ENCODE peak calls at places on chromosome 22, in ten cellular contexts. G is cardiac fibroblast, F is skeletal muscle cell, U is suprapubic skin, O is fibroblast of the aortic adventitia, Q is OCI-LY7, L is ovary, C is AG04450, N is fibroblast of pulmonary artery, Z is cardiac muscle cell. V is an unnamed sample.

GRCh38 chr22:35386670-35387288 is 5.9 kb downstream of the HMOX1 start:
- DNase-seq in G (no peak), F (no peak), U (no peak), O (no peak), Q (no peak), L (no peak), C (no peak), N (no peak), Z (no peak), V (no peak)

GRCh38 chr22:20964090-20964798 is 2.8 kb upstream of the AIFM3 start:
- DNase-seq in G (no peak), F (no peak), U (no peak), O (no peak), Q (no peak), L (no peak), C (no peak), N (no peak), Z (no peak), V (no peak)

GRCh38 chr22:19554834-19555404 is 30.7 kb upstream of the CLDN5 start:
- DNase-seq in G (peak), F (no peak), U (peak), O (peak), Q (no peak), L (no peak), C (no peak), N (peak), Z (peak), V (no peak)

GRCh38 chr22:42866100-42866499 is 9.0 kb upstream of the ARFGAP3 start:
- DNase-seq in G (no peak), F (no peak), U (no peak), O (no peak), Q (no peak), L (no peak), C (no peak), N (no peak), Z (no peak), V (no peak)

GRCh38 chr22:19039448-19039780 is 82.8 kb downstream of the DGCR2 start:
- DNase-seq in G (no peak), F (no peak), U (peak), O (no peak), Q (no peak), L (no peak), C (no peak), N (no peak), Z (no peak), V (no peak)

GRCh38 chr22:23570681-23571080 is 9.4 kb downstream of the IGLL1 start:
- DNase-seq in G (no peak), F (no peak), U (no peak), O (no peak), Q (no peak), L (peak), C (no peak), N (no peak), Z (no peak), V (no peak)

GRCh38 chr22:27397948-27398330 is 403.6 kb downstream of the MN1 start:
- DNase-seq in G (peak), F (no peak), U (no peak), O (peak), Q (no peak), L (peak), C (peak), N (peak), Z (peak), V (no peak)

GRCh38 chr22:30309981-30310672 is 16.6 kb downstream of the TBC1D10A start:
- DNase-seq in G (no peak), F (no peak), U (no peak), O (peak), Q (peak), L (no peak), C (no peak), N (no peak), Z (peak), V (peak)

GRCh38 chr22:33110562-33111163 is 52.5 kb upstream of the SYN3 start:
- DNase-seq in G (no peak), F (no peak), U (no peak), O (no peak), Q (no peak), L (no peak), C (no peak), N (no peak), Z (no peak), V (no peak)

GRCh38 chr22:36324414-36324813 is 63.4 kb downstream of the MYH9 start:
- DNase-seq in G (peak), F (no peak), U (no peak), O (peak), Q (no peak), L (no peak), C (no peak), N (no peak), Z (no peak), V (no peak)

GRCh38 chr22:19350476-19350859 is 58.9 kb upstream of the CLTCL1 start:
- DNase-seq in G (no peak), F (no peak), U (no peak), O (no peak), Q (no peak), L (no peak), C (no peak), N (no peak), Z (no peak), V (no peak)

GRCh38 chr22:26646158-26646557 is 11.2 kb upstream of the MIAT start:
- DNase-seq in G (peak), F (no peak), U (no peak), O (no peak), Q (no peak), L (no peak), C (no peak), N (peak), Z (peak), V (no peak)

GRCh38 chr22:24806663-24807001 is 621 bp downstream of the SGSM1 start:
- DNase-seq in G (no peak), F (no peak), U (no peak), O (no peak), Q (no peak), L (no peak), C (no peak), N (no peak), Z (no peak), V (no peak)

GRCh38 chr22:24807284-24807950 is 1.4 kb downstream of the SGSM1 start:
- DNase-seq in G (peak), F (no peak), U (no peak), O (no peak), Q (no peak), L (peak), C (no peak), N (peak), Z (peak), V (no peak)

GRCh38 chr22:24805790-24806662 is at the start of gene SGSM1:
- DNase-seq in G (peak), F (no peak), U (no peak), O (no peak), Q (no peak), L (peak), C (no peak), N (peak), Z (peak), V (peak)

GRCh38 chr22:24810043-24810749 is 4.2 kb downstream of the SGSM1 start:
- DNase-seq in G (no peak), F (no peak), U (no peak), O (no peak), Q (no peak), L (no peak), C (no peak), N (peak), Z (peak), V (no peak)

DNA sequence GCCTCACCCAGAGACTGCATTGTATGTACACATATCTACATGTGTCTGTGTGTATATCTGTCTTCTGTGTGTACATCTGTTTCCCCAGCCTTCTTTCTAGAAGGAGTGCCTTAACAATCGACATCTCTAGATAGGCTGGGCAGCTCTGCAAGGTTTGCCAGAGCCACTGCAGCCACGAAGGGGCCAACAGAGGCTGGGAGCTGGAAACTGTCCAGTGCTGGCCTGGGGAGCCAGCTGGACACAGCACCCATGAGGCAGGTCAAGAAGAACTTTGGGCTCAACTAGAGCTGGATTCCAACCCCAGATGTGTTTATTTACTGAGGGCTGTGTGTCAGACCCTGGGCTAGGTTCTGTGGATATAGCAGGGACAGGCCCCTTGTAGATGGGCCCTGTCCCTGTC is 3.3 kb downstream of the SGSM1 start:
- DNase-seq in G (no peak), F (no peak), U (no peak), O (no peak), Q (no peak), L (peak), C (no peak), N (no peak), Z (no peak), V (no peak)
- H3K4me3 ChIP-seq in G (no peak), F (no peak), U (no peak), O (no peak), Q (no peak), L (no peak), C (no peak), N (no peak), Z (no peak), V (no peak)

GRCh38 chr22:48641906-48642475 is 1185.7 kb downstream of the BRD1 start:
- DNase-seq in G (no peak), F (no peak), U (no peak), O (no peak), Q (no peak), L (no peak), C (no peak), N (no peak), Z (no peak), V (no peak)
- H3K4me3 ChIP-seq in G (no peak), F (no peak), U (no peak), O (no peak), Q (no peak), L (no peak), C (no peak), N (no peak), Z (no peak), V (no peak)

GRCh38 chr22:17512960-17513359 is 50.3 kb upstream of the SLC25A18 start:
- DNase-seq in G (no peak), F (no peak), U (no peak), O (no peak), Q (no peak), L (no peak), C (no peak), N (no peak), Z (no peak), V (no peak)

GRCh38 chr22:17514092-17514491 is 49.2 kb upstream of the SLC25A18 start:
- DNase-seq in G (no peak), F (no peak), U (no peak), O (no peak), Q (no peak), L (no peak), C (no peak), N (no peak), Z (no peak), V (no peak)

GRCh38 chr22:17518379-17518778 is 44.9 kb upstream of the SLC25A18 start:
- DNase-seq in G (no peak), F (no peak), U (no peak), O (no peak), Q (no peak), L (no peak), C (no peak), N (no peak), Z (no peak), V (no peak)

GRCh38 chr22:17508110-17508509 is 55.2 kb upstream of the SLC25A18 start:
- DNase-seq in G (no peak), F (no peak), U (no peak), O (no peak), Q (no peak), L (no peak), C (no peak), N (no peak), Z (no peak), V (no peak)

GRCh38 chr22:17513612-17514011 is 49.7 kb upstream of the SLC25A18 start:
- DNase-seq in G (no peak), F (no peak), U (no peak), O (no peak), Q (no peak), L (no peak), C (no peak), N (no peak), Z (no peak), V (no peak)
- H3K4me3 ChIP-seq in G (no peak), F (no peak), U (no peak), O (no peak), Q (no peak), L (no peak), C (no peak), N (no peak), Z (no peak), V (no peak)

DNA sequence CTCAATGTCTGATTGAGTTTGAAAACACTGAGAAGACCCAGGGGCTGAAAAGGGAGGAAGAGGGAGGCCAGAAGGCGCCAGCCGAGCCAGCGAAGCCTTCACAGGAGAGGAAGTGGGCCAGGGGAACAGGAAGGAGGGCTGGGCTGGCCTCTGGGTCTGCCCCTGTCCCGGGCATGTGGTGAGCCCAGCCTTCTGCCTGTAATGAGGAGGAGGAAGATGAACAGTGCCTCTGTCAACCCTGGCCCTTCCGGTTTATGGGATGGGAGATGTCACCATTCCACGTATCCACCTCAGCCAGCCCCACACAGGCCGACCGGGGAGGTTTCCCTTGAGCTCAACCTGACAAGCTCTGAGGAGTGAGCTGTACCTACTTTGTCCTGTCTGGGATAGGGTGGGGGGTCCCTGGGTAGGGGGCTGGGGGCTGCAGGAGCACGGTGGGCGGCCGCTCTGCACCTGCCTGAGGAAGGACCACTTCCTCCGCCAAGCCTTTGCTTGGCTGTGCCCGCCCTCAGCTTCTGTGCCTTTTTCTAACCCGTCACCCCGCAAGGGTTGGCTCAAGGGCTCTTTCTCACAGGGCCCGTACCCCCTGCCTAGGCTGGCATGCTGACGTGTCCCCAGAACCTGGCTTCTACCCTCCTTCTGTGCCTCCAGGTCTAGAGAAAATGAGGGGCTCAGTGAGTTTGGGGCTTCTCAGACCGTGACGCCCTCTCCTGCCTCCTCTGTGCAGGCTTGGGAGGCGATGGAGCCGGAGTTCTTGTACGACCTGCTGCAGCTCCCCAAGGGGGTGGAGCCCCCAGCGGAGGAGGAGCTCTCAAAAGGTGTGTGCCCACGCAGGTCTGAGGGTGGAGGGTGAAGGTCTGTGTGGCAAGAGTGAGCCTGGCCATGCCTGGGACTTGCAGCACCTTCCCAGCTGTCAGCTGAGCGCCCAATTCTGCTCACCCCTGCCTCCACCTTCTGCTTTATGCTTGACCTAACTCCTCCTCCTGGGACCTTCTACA is 2.2 kb downstream of the PARVG start:
- DNase-seq in G (no peak), F (no peak), U (no peak), O (no peak), Q (peak), L (no peak), C (no peak), N (no peak), Z (no peak), V (peak)
- H3K4me3 ChIP-seq in G (no peak), F (no peak), U (peak), O (no peak), Q (no peak), L (no peak), C (no peak), N (no peak), Z (no peak), V (peak)

DNA sequence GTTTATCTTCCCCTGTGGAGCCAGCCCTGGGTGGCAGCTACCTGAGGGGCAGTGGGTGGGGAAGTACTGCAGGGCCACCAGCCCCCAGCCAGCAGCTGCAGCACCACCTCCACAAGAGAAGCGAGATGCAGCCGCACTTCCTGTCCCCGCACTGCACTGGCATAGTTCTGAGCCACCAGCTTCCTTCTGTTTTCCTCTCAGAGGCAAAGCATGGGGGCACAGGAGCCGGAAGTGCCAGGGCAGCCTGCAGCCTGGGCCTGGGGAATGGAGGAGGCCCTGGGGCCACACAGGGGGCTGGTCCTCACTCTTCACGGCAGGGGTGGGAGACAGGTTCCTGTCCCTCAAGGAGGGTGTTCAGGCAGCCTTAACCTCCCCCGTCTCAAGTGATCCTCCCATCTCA is 11.9 kb upstream of the SH3BP1 start:
- DNase-seq in G (no peak), F (no peak), U (no peak), O (no peak), Q (peak), L (peak), C (no peak), N (no peak), Z (no peak), V (peak)
- H3K4me3 ChIP-seq in G (no peak), F (no peak), U (no peak), O (no peak), Q (peak), L (no peak), C (no peak), N (no peak), Z (no peak), V (peak)

DNA sequence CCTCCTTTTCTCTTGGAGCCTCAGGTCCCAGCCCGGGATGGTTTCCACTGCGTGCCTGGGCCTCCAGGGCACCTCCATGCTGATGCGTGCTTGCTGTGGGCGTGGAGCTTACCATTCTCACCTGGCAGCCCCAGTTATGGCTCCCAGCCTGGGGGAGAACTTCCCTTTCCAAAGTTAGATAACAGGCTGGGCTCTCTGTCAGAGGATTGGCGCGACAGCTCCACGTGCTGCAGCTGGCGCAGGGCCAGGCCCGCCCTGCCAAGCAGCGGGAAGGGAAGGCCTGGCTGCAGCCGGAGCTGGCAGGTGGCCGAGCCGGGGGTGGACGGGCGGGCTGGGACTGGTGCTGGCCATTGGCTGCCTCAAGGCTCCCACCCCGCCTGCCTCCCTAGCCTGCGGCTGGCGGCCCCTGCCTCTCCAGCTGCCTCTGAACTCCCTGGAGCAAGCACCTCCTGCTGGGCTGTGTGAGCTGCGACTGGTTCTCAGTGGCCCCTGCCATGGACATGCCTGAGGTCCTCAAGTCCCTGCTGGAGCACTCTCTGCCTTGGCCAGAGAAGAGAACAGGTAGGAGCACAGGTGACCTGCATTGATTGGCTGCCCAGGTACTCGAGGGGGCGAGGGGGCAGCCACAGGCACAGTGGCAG is 14.6 kb upstream of the TEF start:
- DNase-seq in G (peak), F (peak), U (peak), O (peak), Q (no peak), L (peak), C (peak), N (peak), Z (peak), V (no peak)
- H3K4me3 ChIP-seq in G (peak), F (peak), U (peak), O (peak), Q (no peak), L (peak), C (peak), N (peak), Z (no peak), V (no peak)

GRCh38 chr22:49052560-49052959 is 775.1 kb downstream of the BRD1 start:
- DNase-seq in G (no peak), F (no peak), U (peak), O (no peak), Q (no peak), L (no peak), C (no peak), N (no peak), Z (no peak), V (no peak)
- H3K4me3 ChIP-seq in G (no peak), F (peak), U (peak), O (no peak), Q (no peak), L (peak), C (no peak), N (no peak), Z (no peak), V (no peak)

GRCh38 chr22:22167791-22168189 is 76.8 kb upstream of the VPREB1 start:
- DNase-seq in G (no peak), F (no peak), U (no peak), O (no peak), Q (peak), L (no peak), C (no peak), N (no peak), Z (no peak), V (peak)
- H3K4me3 ChIP-seq in G (no peak), F (no peak), U (no peak), O (no peak), Q (peak), L (no peak), C (no peak), N (no peak), Z (no peak), V (peak)

V was measured in Jurkat, Clone E6-1.